ENCODE peak calls at places on chromosomes 6 and 20, in nine cellular contexts. G, S, X, I, U, V, O, D and L are unnamed samples.

GRCh38 chr6:89148016-89148750 is 2.3 kb downstream of the PM20D2 start:
- DNase-seq in X (no peak), V (no peak), D (no peak), G (no peak), O (no peak), U (no peak), S (no peak), I (no peak), L (peak)

GRCh38 chr20:1212607-1213396 is 9.5 kb downstream of the C20orf202 start:
- DNase-seq in D (peak), X (peak), V (peak), I (peak), S (peak), G (peak), U (peak), O (peak), L (peak)

GRCh38 chr6:116737004-116737403 is 28.5 kb downstream of the FAM162B start:
- DNase-seq in X (no peak), S (no peak), I (no peak), D (no peak), V (no peak), G (no peak), U (no peak), O (no peak), L (no peak)

GRCh38 chr20:6838181-6838826 is 70.8 kb downstream of the BMP2 start:
- DNase-seq in G (no peak), X (no peak), O (no peak), U (no peak), S (peak), V (no peak), I (no peak), D (no peak), L (no peak)

GRCh38 chr20:47035191-47035590 is 140.5 kb downstream of the EYA2 start:
- DNase-seq in S (peak), O (no peak), G (no peak), U (no peak), X (no peak), V (no peak), D (no peak), I (peak), L (no peak)

GRCh38 chr20:11260611-11261010 is 586.8 kb upstream of the JAG1 start:
- DNase-seq in G (no peak), U (no peak), O (no peak), S (no peak), I (no peak), V (no peak), X (no peak), D (no peak), L (no peak)

GRCh38 chr20:46243707-46244628 is 64.3 kb downstream of the CDH22 start:
- DNase-seq in O (peak), I (no peak), D (no peak), S (peak), G (no peak), V (no peak), U (no peak), X (no peak), L (no peak)

GRCh38 chr6:145656128-145656527 is 79.2 kb downstream of the EPM2A start:
- DNase-seq in V (no peak), O (no peak), U (no peak), G (no peak), S (no peak), D (no peak), I (no peak), X (no peak), L (peak)

GRCh38 chr6:33290459-33290858 is 1.1 kb downstream of the PFDN6 start:
- DNase-seq in I (no peak), X (no peak), O (no peak), S (no peak), D (no peak), G (no peak), V (no peak), U (no peak), L (no peak)

GRCh38 chr20:31595654-31596411 is 9.3 kb upstream of the ID1 start:
- DNase-seq in O (peak), V (peak), X (no peak), I (peak), D (peak), G (no peak), U (no peak), S (peak), L (peak)

GRCh38 chr6:169173532-169174268 is 79.9 kb downstream of the THBS2 start:
- DNase-seq in V (no peak), D (no peak), S (no peak), G (no peak), X (no peak), I (no peak), U (no peak), O (no peak), L (no peak)

GRCh38 chr6:160226118-160226541 is 32.5 kb downstream of the SLC22A2 start:
- DNase-seq in I (no peak), O (no peak), D (no peak), V (no peak), S (no peak), X (no peak), G (no peak), U (no peak), L (no peak)

GRCh38 chr6:151161363-151161762 is 78.4 kb upstream of the AKAP12 start:
- DNase-seq in S (peak), X (no peak), D (no peak), G (no peak), O (no peak), I (no peak), U (no peak), V (no peak), L (no peak)

GRCh38 chr20:45835230-45836224 is 1.9 kb downstream of the SNX21 start:
- DNase-seq in U (no peak), S (no peak), D (no peak), V (no peak), I (peak), X (no peak), G (no peak), O (peak), L (peak)

GRCh38 chr20:63416631-63417030 is 55.5 kb upstream of the CHRNA4 start:
- DNase-seq in U (no peak), D (no peak), S (peak), O (no peak), X (no peak), G (no peak), I (no peak), V (no peak), L (no peak)

GRCh38 chr6:121886223-121886830 is 450.9 kb downstream of the GJA1 start:
- DNase-seq in O (peak), X (no peak), S (no peak), I (no peak), V (no peak), U (no peak), D (no peak), G (no peak), L (no peak)

GRCh38 chr20:20611165-20611564 is 101.3 kb downstream of the RALGAPA2 start:
- DNase-seq in D (no peak), S (no peak), O (peak), V (no peak), U (no peak), G (no peak), X (no peak), I (no peak), L (no peak)

GRCh38 chr20:1861347-1861987 is 33.7 kb upstream of the SIRPA start:
- DNase-seq in V (no peak), G (no peak), X (no peak), U (no peak), D (no peak), S (peak), O (peak), I (no peak), L (no peak)

GRCh38 chr6:32637219-32637880 is at the start of gene HLA-DQA1:
- DNase-seq in G (peak), I (peak), O (no peak), V (no peak), U (no peak), D (no peak), X (no peak), S (no peak), L (no peak)

GRCh38 chr6:65569505-65569904 is 137.5 kb downstream of the EYS start:
- DNase-seq in U (no peak), O (no peak), X (no peak), G (no peak), S (no peak), I (no peak), D (no peak), V (no peak), L (no peak)

GRCh38 chr6:166645928-166646327 is 18.9 kb upstream of the RPS6KA2 start:
- DNase-seq in I (no peak), U (no peak), G (no peak), D (no peak), O (no peak), S (no peak), V (no peak), X (no peak), L (no peak)

GRCh38 chr6:121794630-121795029 is 359.2 kb downstream of the GJA1 start:
- DNase-seq in X (no peak), I (no peak), D (no peak), V (no peak), O (peak), S (no peak), U (no peak), G (no peak), L (no peak)

GRCh38 chr20:1528811-1529210 is 28.7 kb downstream of the SIRPD start:
- DNase-seq in X (no peak), V (no peak), O (no peak), S (no peak), G (no peak), I (no peak), U (no peak), D (no peak), L (no peak)

GRCh38 chr6:43037197-43037596 is 15.8 kb downstream of the RRP36 start:
- DNase-seq in D (no peak), G (no peak), O (no peak), V (no peak), I (no peak), U (no peak), S (no peak), X (no peak), L (peak)

GRCh38 chr6:138654715-138655634 is 118.6 kb upstream of the CCDC28A start:
- DNase-seq in O (peak), G (no peak), S (no peak), V (no peak), X (no peak), I (no peak), D (no peak), U (no peak), L (no peak)

GRCh38 chr6:40721252-40721936 is 134.2 kb upstream of the LRFN2 start:
- DNase-seq in O (no peak), X (no peak), D (no peak), V (no peak), G (no peak), S (peak), U (no peak), I (no peak), L (no peak)

GRCh38 chr6:151400473-151400872 is 9.1 kb upstream of the ZBTB2 start:
- DNase-seq in G (no peak), U (no peak), O (peak), S (no peak), X (no peak), I (no peak), D (no peak), V (no peak), L (no peak)

GRCh38 chr6:112348891-112349736 is 2.0 kb downstream of the RFPL4B start:
- DNase-seq in G (no peak), X (no peak), S (no peak), D (no peak), V (no peak), O (peak), I (no peak), U (no peak), L (no peak)

GRCh38 chr6:105069821-105070445 is 109.9 kb downstream of the POPDC3 start:
- DNase-seq in O (no peak), I (no peak), D (no peak), X (no peak), S (no peak), U (no peak), G (no peak), V (no peak), L (no peak)

GRCh38 chr6:2920671-2921112 is 17.6 kb upstream of the SERPINB9 start:
- DNase-seq in S (no peak), V (no peak), I (no peak), G (no peak), X (no peak), O (no peak), D (no peak), U (no peak), L (no peak)

GRCh38 chr6:157224178-157224956 is 99.0 kb downstream of the TMEM242 start:
- DNase-seq in D (no peak), X (no peak), G (peak), S (no peak), V (no peak), U (no peak), O (no peak), I (no peak), L (no peak)

GRCh38 chr6:118580585-118581419 is 32.7 kb downstream of the PLN start:
- DNase-seq in I (peak), S (peak), U (no peak), V (peak), D (peak), G (peak), X (peak), O (peak), L (peak)

GRCh38 chr6:147751232-147751631 is 242.7 kb downstream of the SAMD5 start:
- DNase-seq in O (no peak), D (no peak), G (no peak), X (no peak), S (peak), V (no peak), I (no peak), U (no peak), L (no peak)

GRCh38 chr6:43456737-43457126 is 1.4 kb upstream of the DLK2 start:
- DNase-seq in X (no peak), V (no peak), G (no peak), U (no peak), S (no peak), D (no peak), O (no peak), I (no peak), L (no peak)

GRCh38 chr20:9024596-9024995 is 44.3 kb upstream of the PLCB4 start:
- DNase-seq in V (no peak), I (no peak), D (no peak), O (no peak), G (no peak), U (no peak), X (no peak), S (no peak), L (no peak)

GRCh38 chr6:28478518-28478917 is 35.2 kb upstream of the ZSCAN23 start:
- DNase-seq in S (no peak), O (no peak), X (no peak), G (no peak), V (no peak), D (no peak), I (no peak), U (no peak), L (no peak)